ENCODE peak calls at places on chromosome 22, in ten cellular contexts. T, J, D, W, B, Q, M, S, R and X are unnamed samples.

GRCh38 chr22:46737105-46737975 is 712 bp downstream of the CERK start:
- DNase-seq in S (no peak), M (peak; percentile 34), B (peak; percentile 27), T (no peak), Q (no peak), W (peak; percentile 65), R (peak; percentile 21), J (no peak), D (no peak), X (no peak)

GRCh38 chr22:20653012-20653794 is 120.7 kb upstream of the SERPIND1 start:
- DNase-seq in M (no peak), J (no peak), Q (no peak), D (no peak), R (no peak), T (no peak), B (no peak), S (no peak), W (no peak), X (no peak)

GRCh38 chr22:47151490-47151889 is 389.0 kb downstream of the TBC1D22A start:
- DNase-seq in D (no peak), S (peak; percentile 83), R (no peak), T (no peak), M (peak; percentile 7), W (no peak), B (no peak), Q (no peak), J (peak; percentile 20), X (no peak)

GRCh38 chr22:24178021-24178431 is 3.3 kb upstream of the SUSD2 start:
- DNase-seq in W (no peak), R (no peak), S (no peak), J (no peak), B (no peak), Q (no peak), T (no peak), M (no peak), D (no peak), X (no peak)

GRCh38 chr22:39433476-39434242 is 23.2 kb upstream of the MGAT3 start:
- DNase-seq in D (no peak), S (no peak), W (no peak), J (no peak), B (peak; percentile 85), R (no peak), M (no peak), T (no peak), Q (no peak), X (no peak)

GRCh38 chr22:39215430-39216142 is 29.2 kb downstream of the PDGFB start:
- DNase-seq in J (no peak), Q (peak; percentile 61), S (no peak), W (no peak), D (no peak), T (no peak), R (no peak), M (peak; percentile 35), B (no peak), X (no peak)

GRCh38 chr22:50267591-50268390 is 2.4 kb downstream of the MAPK11 start:
- DNase-seq in D (no peak), R (peak; percentile 36), Q (no peak), J (no peak), M (peak; percentile 68), W (peak; percentile 57), T (no peak), S (no peak), B (no peak), X (no peak)

GRCh38 chr22:36770116-36770945 is 5.6 kb downstream of the IFT27 start:
- DNase-seq in B (no peak), T (no peak), D (no peak), S (no peak), Q (peak; percentile 68), W (no peak), M (no peak), R (no peak), J (no peak), X (no peak)

GRCh38 chr22:42814215-42814614 is 42.9 kb downstream of the ARFGAP3 start:
- DNase-seq in S (no peak), T (peak; percentile 77), W (no peak), R (no peak), Q (no peak), M (no peak), J (no peak), D (no peak), B (no peak), X (no peak)